ENCODE peak calls at places on chromosome 21, in five cellular contexts. R is fibroblast of lung; F is CD8-positive, alpha-beta T cell; I is psoas muscle; H is PC-3. M is an unnamed sample. For H3K27me3, the result is how much of the 10 kb centered on the place peaks cover.

GRCh38 chr21:17602874-17603273 is 9.8 kb downstream of the BTG3 start:
- DNase-seq in R (peak), F (no peak), I (no peak), H (peak), M (no peak)

GRCh38 chr21:16213518-16213917 is 483.7 kb downstream of the USP25 start:
- DNase-seq in R (no peak), F (no peak), I (no peak), H (no peak), M (no peak)

GRCh38 chr21:22961248-22961647 is 1963.0 kb downstream of the NCAM2 start:
- DNase-seq in R (no peak), F (no peak), I (no peak), H (no peak), M (no peak)

GRCh38 chr21:34129971-34130597 is 56.7 kb downstream of the MRPS6 start:
- DNase-seq in R (peak), F (no peak), I (no peak), H (no peak), M (no peak)

GRCh38 chr21:26087223-26087918 is 83.2 kb downstream of the APP start:
- DNase-seq in R (no peak), F (no peak), I (no peak), H (no peak), M (no peak)

GRCh38 chr21:34544032-34544496 is 32.1 kb upstream of the KCNE1 start:
- DNase-seq in R (peak), F (no peak), I (no peak), H (peak), M (peak)

GRCh38 chr21:39612233-39613028 is at the start of gene B3GALT5:
- DNase-seq in R (peak), F (no peak), I (no peak), H (peak), M (no peak)

GRCh38 chr21:33834801-33835500 is 80.7 kb downstream of the ATP5PO start:
- DNase-seq in R (peak), F (no peak), I (no peak), H (no peak), M (no peak)

GRCh38 chr21:34022557-34023335 is 50.6 kb upstream of the MRPS6 start:
- DNase-seq in R (no peak), F (peak), I (no peak), H (peak), M (no peak)

GRCh38 chr21:46142581-46143473 is 12.6 kb downstream of the FTCD start:
- DNase-seq in R (no peak), F (no peak), I (peak), H (no peak), M (no peak)

GRCh38 chr21:39788383-39788782 is 43.4 kb downstream of the IGSF5 start:
- DNase-seq in R (peak), F (no peak), I (peak), H (peak), M (peak)

GRCh38 chr21:31397939-31398338 is 53.9 kb upstream of the TIAM1 start:
- DNase-seq in R (no peak), F (peak), I (no peak), H (no peak), M (peak)

GRCh38 chr21:33149166-33149565 is 79.2 kb downstream of the OLIG1 start:
- DNase-seq in R (no peak), F (no peak), I (no peak), H (no peak), M (no peak)

GRCh38 chr21:20943476-20944085 is 54.6 kb upstream of the NCAM2 start:
- DNase-seq in R (no peak), F (no peak), I (no peak), H (no peak), M (no peak)

GRCh38 chr21:39579734-39580332 is 32.9 kb upstream of the B3GALT5 start:
- DNase-seq in R (no peak), F (no peak), I (no peak), H (no peak), M (no peak)

GRCh38 chr21:17494051-17494450 is 18.8 kb upstream of the CXADR start:
- DNase-seq in R (no peak), F (no peak), I (no peak), H (no peak), M (no peak)

GRCh38 chr21:18810136-18810535 is 406.6 kb upstream of the TMPRSS15 start:
- DNase-seq in R (no peak), F (no peak), I (no peak), H (no peak), M (no peak)

GRCh38 chr21:33388188-33388587 is 15.0 kb upstream of the IFNGR2 start:
- DNase-seq in R (no peak), F (no peak), I (no peak), H (no peak), M (no peak)

GRCh38 chr21:40752125-40752524 is 94.8 kb downstream of the DSCAM start:
- DNase-seq in R (no peak), F (no peak), I (no peak), H (no peak), M (no peak)

GRCh38 chr21:25283720-25284119 is 323.6 kb downstream of the MRPL39 start:
- DNase-seq in R (peak), F (no peak), I (no peak), H (peak), M (peak)

GRCh38 chr21:46425566-46425965 is 33.1 kb upstream of the DIP2A start:
- DNase-seq in R (no peak), F (peak), I (peak), H (no peak), M (no peak)

GRCh38 chr21:33313611-33314010 is 11.2 kb upstream of the IFNAR1 start:
- DNase-seq in R (no peak), F (no peak), I (no peak), H (no peak), M (no peak)

GRCh38 chr21:21175798-21176334 is 177.7 kb downstream of the NCAM2 start:
- DNase-seq in R (no peak), F (no peak), I (no peak), H (no peak), M (no peak)

GRCh38 chr21:33402011-33402979 is 918 bp upstream of the IFNGR2 start:
- DNase-seq in R (peak), F (no peak), I (peak), H (no peak), M (no peak)

GRCh38 chr21:16193758-16194606 is 464.2 kb downstream of the USP25 start:
- DNase-seq in R (peak), F (no peak), I (peak), H (peak), M (peak)

GRCh38 chr21:33019885-33020557 is 5.7 kb upstream of the OLIG2 start:
- DNase-seq in R (no peak), F (no peak), I (no peak), H (no peak), M (no peak)

GRCh38 chr21:32334980-32335471 is 36.4 kb downstream of the MRAP start:
- DNase-seq in R (peak), F (no peak), I (no peak), H (no peak), M (no peak)

GRCh38 chr21:17688912-17689874 is 76.5 kb upstream of the BTG3 start:
- DNase-seq in R (peak), F (peak), I (no peak), H (peak), M (peak)

GRCh38 chr21:32380940-32381339 is 11.9 kb downstream of the URB1 start:
- DNase-seq in R (peak), F (no peak), I (no peak), H (no peak), M (no peak)

GRCh38 chr21:34560609-34561008 is 48.6 kb upstream of the KCNE1 start:
- DNase-seq in R (no peak), F (no peak), I (no peak), H (no peak), M (no peak)

GRCh38 chr21:33840771-33841170 is 74.8 kb downstream of the ATP5PO start:
- DNase-seq in R (peak), F (no peak), I (no peak), H (no peak), M (no peak)

GRCh38 chr21:32461503-32461902 is 49.0 kb downstream of the EVA1C start:
- DNase-seq in R (no peak), F (no peak), I (no peak), H (no peak), M (no peak)

GRCh38 chr21:33231526-33231925 is 1.8 kb downstream of the IFNAR2 start:
- DNase-seq in R (no peak), F (peak), I (no peak), H (no peak), M (no peak)

GRCh38 chr21:25639167-25639921 is at the start of gene JAM2:
- DNase-seq in R (peak), F (peak), I (peak), H (no peak), M (no peak)

GRCh38 chr21:31530918-31531705 is 128.4 kb upstream of the SOD1 start:
- DNase-seq in R (no peak), F (no peak), I (no peak), H (peak), M (no peak)

GRCh38 chr21:41207401-41208388 is 39.7 kb downstream of the BACE2 start:
- DNase-seq in R (peak), F (no peak), I (peak), H (no peak), M (peak)

GRCh38 chr21:32193066-32193465 is 85.8 kb downstream of the MIS18A start:
- DNase-seq in R (no peak), F (no peak), I (no peak), H (no peak), M (no peak)

GRCh38 chr21:32474179-32475059 is 61.9 kb downstream of the EVA1C start:
- DNase-seq in R (peak), F (no peak), I (no peak), H (peak), M (no peak)

DNA sequence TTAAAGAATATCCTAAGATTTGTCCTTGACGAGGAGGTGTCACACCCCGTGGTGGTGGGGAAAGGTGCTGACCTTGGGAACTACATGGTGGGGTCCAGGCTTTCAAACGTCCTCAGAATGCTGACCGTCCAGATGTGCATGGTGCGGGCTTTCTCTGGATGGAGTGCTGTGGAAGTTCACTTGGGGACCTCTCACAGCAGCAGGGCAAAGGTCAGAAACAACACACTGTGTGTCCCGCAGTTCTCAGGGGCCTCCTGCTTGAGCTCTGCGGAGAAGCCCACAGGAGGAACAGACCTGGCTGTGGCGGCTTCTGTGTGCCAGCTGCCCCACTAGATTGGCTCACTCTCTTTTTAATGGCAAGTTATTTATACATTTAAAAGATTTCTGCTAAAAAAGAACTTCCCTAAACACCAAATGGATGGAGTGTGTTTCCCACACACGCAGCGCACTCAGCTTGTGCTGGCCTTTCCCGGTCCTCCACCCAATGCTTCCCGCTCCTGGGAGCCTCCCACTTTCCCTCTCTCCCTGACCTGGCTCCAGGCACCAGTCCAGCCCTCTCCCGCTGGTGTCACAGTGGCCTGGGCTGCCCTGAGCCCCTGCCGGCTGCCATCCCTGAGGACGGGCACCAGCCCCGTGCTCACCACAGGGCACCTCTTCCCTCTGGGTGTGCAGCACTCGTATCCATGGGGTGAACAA is 68.2 kb downstream of the SLC37A1 start:
- DNase-seq in R (no peak), F (no peak), I (no peak), H (no peak), M (no peak)
- H3K27me3 ChIP-seq in R (under half), F (under half), I (under half), H (under half), M (under half)

DNA sequence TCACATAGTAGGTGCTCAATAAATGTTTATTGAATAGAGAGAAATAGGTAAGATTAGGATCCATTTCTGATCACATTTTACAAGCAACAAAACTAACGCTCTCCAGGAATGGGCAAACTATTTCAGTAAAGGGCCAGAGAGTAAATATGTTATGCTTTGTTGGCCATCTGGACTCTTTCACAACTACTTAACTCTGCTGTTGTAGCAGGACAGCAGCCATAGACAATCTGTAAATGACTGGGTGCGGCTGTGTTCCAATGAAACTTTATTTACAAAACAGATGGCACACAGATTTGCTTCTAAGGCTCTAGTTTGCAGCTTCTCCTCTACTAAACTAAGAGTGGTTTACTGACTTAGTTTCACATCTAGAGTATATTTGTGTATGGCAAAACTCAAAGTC is 83.0 kb upstream of the BACH1 start:
- DNase-seq in R (no peak), F (no peak), I (no peak), H (no peak), M (no peak)
- H3K27ac ChIP-seq in R (no peak), F (no peak), I (no peak), H (no peak), M (no peak)

GRCh38 chr21:15005391-15005790 is 59.4 kb downstream of the NRIP1 start:
- DNase-seq in R (no peak), F (peak), I (no peak), H (no peak), M (no peak)

GRCh38 chr21:15006594-15007230 is 58.1 kb downstream of the NRIP1 start:
- DNase-seq in R (no peak), F (no peak), I (no peak), H (no peak), M (no peak)

GRCh38 chr21:15001773-15002647 is 62.8 kb downstream of the NRIP1 start:
- DNase-seq in R (no peak), F (no peak), I (no peak), H (no peak), M (no peak)

GRCh38 chr21:15003463-15004135 is 61.2 kb downstream of the NRIP1 start:
- DNase-seq in R (no peak), F (no peak), I (peak), H (no peak), M (no peak)

DNA sequence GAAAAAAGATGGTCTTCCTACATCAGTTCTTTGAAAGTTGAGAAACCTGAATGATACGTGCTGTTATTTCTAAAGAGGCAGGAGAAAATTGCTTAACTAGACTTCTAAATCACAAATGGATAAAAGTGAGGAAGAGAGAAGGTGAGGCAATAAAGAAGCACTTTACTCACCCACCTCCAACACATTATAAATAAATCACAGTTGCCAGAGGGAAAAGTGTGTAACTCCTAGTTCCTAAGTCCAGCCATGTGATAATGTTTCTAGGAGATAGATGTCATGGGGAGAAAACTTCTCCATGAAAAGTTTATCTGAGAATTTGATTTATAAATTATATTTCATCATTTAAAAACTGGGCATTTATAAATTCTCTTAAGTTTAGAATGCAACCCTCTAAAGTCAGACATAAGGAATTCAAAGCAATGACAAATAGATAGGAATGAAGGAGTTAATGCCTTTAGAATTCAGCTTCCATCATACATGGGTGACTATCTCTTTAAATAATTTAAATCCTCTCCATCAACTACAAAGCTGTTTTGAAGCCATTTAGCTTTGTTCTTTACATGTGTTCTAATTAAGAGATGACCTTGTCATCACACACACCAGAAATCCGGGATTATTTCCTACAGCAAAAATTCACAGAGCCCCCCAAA is 60.0 kb downstream of the NRIP1 start:
- DNase-seq in R (peak), F (no peak), I (no peak), H (no peak), M (peak)
- H3K27me3 ChIP-seq in R (under half), F (under half), I (under half), H (under half), M (under half)

GRCh38 chr21:43596616-43597015 is 62.7 kb downstream of the HSF2BP start:
- DNase-seq in R (no peak), F (no peak), I (no peak), H (no peak), M (no peak)

GRCh38 chr21:43599728-43600127 is 59.6 kb downstream of the HSF2BP start:
- DNase-seq in R (no peak), F (no peak), I (no peak), H (no peak), M (no peak)

GRCh38 chr21:43598416-43599120 is 60.7 kb downstream of the HSF2BP start:
- DNase-seq in R (peak), F (no peak), I (no peak), H (peak), M (peak)

GRCh38 chr21:43597052-43597451 is 62.2 kb downstream of the HSF2BP start:
- DNase-seq in R (peak), F (no peak), I (no peak), H (peak), M (peak)

DNA sequence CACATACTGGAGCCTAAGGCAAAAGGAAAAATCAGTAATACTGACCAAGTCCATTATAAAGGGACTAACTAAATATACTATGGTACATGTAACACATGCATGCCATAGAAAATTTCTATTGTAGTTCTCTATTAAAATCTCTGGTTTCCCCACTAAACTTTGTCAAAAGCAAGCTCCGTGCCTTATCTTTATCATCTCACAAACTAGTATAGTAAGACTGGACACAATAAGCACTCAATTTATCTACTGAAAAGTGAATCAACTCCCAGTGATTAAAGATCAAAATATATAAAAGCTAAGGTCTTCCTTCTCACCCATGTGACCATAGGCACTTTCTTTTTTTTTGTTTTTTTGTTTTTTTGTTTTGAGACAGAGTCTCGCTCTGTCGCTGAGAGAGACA is 61.4 kb downstream of the HSF2BP start:
- DNase-seq in R (no peak), F (no peak), I (no peak), H (peak), M (no peak)
- H3K27ac ChIP-seq in R (no peak), F (no peak), I (no peak), H (peak), M (peak)

DNA sequence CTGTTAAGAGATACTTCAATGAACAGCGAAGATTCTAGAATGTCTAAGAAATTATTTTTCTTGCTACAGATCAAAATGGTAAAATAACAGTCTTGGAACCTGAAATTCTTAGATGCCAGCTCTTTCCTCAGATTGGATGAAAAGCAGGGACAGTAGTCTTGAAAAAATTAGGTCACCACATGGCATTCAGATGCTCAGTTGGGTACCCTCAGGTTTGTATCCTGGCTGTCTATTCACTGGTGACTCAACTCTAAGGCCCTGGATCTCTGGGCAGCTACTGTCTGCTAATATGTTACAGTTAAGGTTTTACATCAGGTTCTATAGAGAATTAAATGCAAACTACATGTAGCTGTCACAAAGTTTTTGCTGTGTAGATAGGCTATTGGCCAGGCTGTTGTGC is 528.9 kb upstream of the ADAMTS5 start:
- DNase-seq in R (no peak), F (no peak), I (no peak), H (no peak), M (no peak)
- H3K27me3 ChIP-seq in R (under half), F (under half), I (under half), H (under half), M (under half)

DNA sequence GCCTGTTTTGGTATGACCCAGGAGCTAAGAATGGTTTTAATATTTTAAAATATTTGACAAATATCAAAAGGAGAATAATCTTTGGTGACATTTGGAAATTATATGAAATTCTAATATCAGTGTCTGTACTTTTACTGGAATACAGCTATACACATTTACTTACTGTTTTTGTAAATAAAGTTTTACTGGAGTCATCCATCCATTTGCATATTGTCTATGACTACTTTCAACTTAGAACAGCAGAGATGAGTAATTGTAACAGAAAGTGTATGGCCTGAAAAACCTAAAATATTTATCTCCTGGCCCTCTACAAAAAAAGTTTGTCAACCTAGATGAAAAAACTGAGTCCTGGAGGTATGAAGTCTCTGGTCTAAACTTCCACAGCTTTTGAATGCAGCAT is 5.8 kb upstream of the MAP3K7CL start:
- DNase-seq in R (no peak), F (no peak), I (no peak), H (no peak), M (no peak)
- H3K27ac ChIP-seq in R (no peak), F (no peak), I (no peak), H (no peak), M (no peak)

M was measured in foreskin keratinocyte.